ENCODE peak calls at places on chromosomes 2 and 18, in five cellular contexts. Z, H, A, O and T are unnamed samples.

GRCh38 chr2:26610504-26611335 is 30.4 kb downstream of the CIB4 start:
- DNase-seq in Z (no peak), A (no peak), O (no peak), H (no peak), T (no peak)

GRCh38 chr2:62200291-62200841 is 4.5 kb downstream of the B3GNT2 start:
- DNase-seq in O (no peak), H (no peak), A (no peak), Z (no peak), T (no peak)

GRCh38 chr18:13318644-13319501 is 100.3 kb downstream of the LDLRAD4 start:
- DNase-seq in O (no peak), Z (no peak), H (no peak), A (peak), T (no peak)

GRCh38 chr2:188473306-188473705 is 181.6 kb downstream of the GULP1 start:
- DNase-seq in O (no peak), H (no peak), Z (no peak), A (no peak), T (no peak)

GRCh38 chr2:223269386-223269785 is 217.4 kb downstream of the KCNE4 start:
- DNase-seq in A (no peak), Z (peak), O (no peak), H (no peak), T (no peak)

GRCh38 chr2:70247364-70248144 is 874 bp downstream of the TIA1 start:
- DNase-seq in H (no peak), Z (peak), O (no peak), A (peak), T (no peak)

GRCh38 chr2:129396980-129397599 is 582.4 kb upstream of the RAB6C start:
- DNase-seq in A (peak), Z (no peak), H (peak), O (no peak), T (no peak)

GRCh38 chr18:21053127-21053526 is 58.5 kb downstream of the ROCK1 start:
- DNase-seq in O (peak), Z (peak), A (no peak), H (no peak), T (no peak)

GRCh38 chr2:53088062-53088461 is 679.5 kb upstream of the CHAC2 start:
- DNase-seq in Z (peak), H (no peak), O (no peak), A (no peak), T (no peak)

GRCh38 chr18:32847719-32848118 is 74.9 kb upstream of the KLHL14 start:
- DNase-seq in H (no peak), A (no peak), O (no peak), Z (no peak), T (no peak)

GRCh38 chr2:173109253-173110188 is 33.9 kb downstream of the MAP3K20 start:
- DNase-seq in A (no peak), O (peak), Z (peak), H (peak), T (no peak)

GRCh38 chr2:64262068-64262467 is 117.8 kb upstream of the PELI1 start:
- DNase-seq in H (no peak), O (no peak), A (no peak), Z (peak), T (no peak)

GRCh38 chr2:173990970-173991819 is 26.0 kb upstream of the SP3 start:
- DNase-seq in O (no peak), Z (peak), A (no peak), H (no peak), T (no peak)

GRCh38 chr2:33377048-33377447 is 99.4 kb upstream of the RASGRP3 start:
- DNase-seq in Z (peak), O (no peak), H (no peak), A (no peak), T (no peak)

GRCh38 chr2:239106314-239106908 is 258.5 kb downstream of the TWIST2 start:
- DNase-seq in Z (peak), A (peak), H (peak), O (peak), T (no peak)

GRCh38 chr2:41283079-41283765 is 764.6 kb upstream of the PKDCC start:
- DNase-seq in H (peak), O (no peak), A (no peak), Z (peak), T (no peak)